ENCODE peak calls at places on chromosomes 12 and 14, in eight cellular contexts. Z is MM.1S; X is stimulated activated CD8-positive, alpha-beta memory T cell treated with anti-CD3 and anti-CD28 coated beads, Interleukin-4, amount 100 ng/mL, for 1 hour; M is left kidney; K is NCI-H2029; T is GM12865; C is NCI-H748 treated with DMSO at 0.1 percent for 48 hours; G is stimulated activated naive B cell treated with anti-CD40 and anti-IgM and Interleukin-4, amounts not matched to agents 10 μg/mL and 1 μg/mL and 100 μg/mL, for 72 hours. D is an unnamed sample.

GRCh38 chr14:22886500-22887259 is 3.7 kb downstream of the REM2 start:
- DNase-seq in Z (peak), X (peak), M (peak), K (peak), T (peak), C (peak), G (peak), D (peak)

GRCh38 chr12:123761841-123762714 is at the start of gene DNAH10:
- DNase-seq in Z (no peak), X (no peak), M (peak), K (no peak), T (peak), C (peak), G (peak), D (peak)

GRCh38 chr14:21072781-21073339 is 2.8 kb downstream of the ARHGEF40 start:
- DNase-seq in Z (no peak), X (no peak), M (no peak), K (peak), T (no peak), C (no peak), G (no peak), D (no peak)

GRCh38 chr14:103696466-103697071 is 18.7 kb downstream of the XRCC3 start:
- DNase-seq in Z (no peak), X (no peak), M (peak), K (no peak), T (no peak), C (no peak), G (no peak), D (no peak)

GRCh38 chr14:67188326-67188725 is 914 bp upstream of the GARIN2 start:
- DNase-seq in Z (no peak), X (no peak), M (no peak), K (no peak), T (no peak), C (no peak), G (no peak), D (no peak)

GRCh38 chr12:120978296-120979219 is at the start of gene HNF1A:
- DNase-seq in Z (no peak), X (no peak), M (peak), K (no peak), T (no peak), C (no peak), G (no peak), D (no peak)

GRCh38 chr14:22560638-22561365 is 28.2 kb downstream of the DAD1 start:
- DNase-seq in Z (no peak), X (no peak), M (no peak), K (peak), T (no peak), C (peak), G (no peak), D (peak)

GRCh38 chr12:88650715-88651114 is 70.4 kb upstream of the KITLG start:
- DNase-seq in Z (no peak), X (no peak), M (no peak), K (no peak), T (no peak), C (no peak), G (no peak), D (no peak)

GRCh38 chr14:52610187-52610586 is 57.6 kb downstream of the GPR137C start:
- DNase-seq in Z (peak), X (no peak), M (no peak), K (no peak), T (no peak), C (no peak), G (no peak), D (no peak)

GRCh38 chr14:104939666-104940410 is 15.2 kb downstream of the PLD4 start:
- DNase-seq in Z (no peak), X (no peak), M (peak), K (no peak), T (no peak), C (no peak), G (no peak), D (no peak)

GRCh38 chr12:52945389-52946232 is 3.3 kb upstream of the KRT18 start:
- DNase-seq in Z (no peak), X (no peak), M (peak), K (no peak), T (no peak), C (no peak), G (no peak), D (no peak)

GRCh38 chr12:59372971-59373370 is 222.9 kb upstream of the SLC16A7 start:
- DNase-seq in Z (no peak), X (no peak), M (peak), K (no peak), T (peak), C (peak), G (no peak), D (no peak)

GRCh38 chr12:6178981-6179761 is 21.0 kb upstream of the CD9 start:
- DNase-seq in Z (no peak), X (no peak), M (peak), K (no peak), T (no peak), C (no peak), G (no peak), D (no peak)

GRCh38 chr14:75379246-75379929 is 48.4 kb upstream of the JDP2 start:
- DNase-seq in Z (no peak), X (no peak), M (no peak), K (no peak), T (no peak), C (no peak), G (no peak), D (no peak)

GRCh38 chr12:121829250-121829918 is 25.6 kb downstream of the SETD1B start:
- DNase-seq in Z (no peak), X (no peak), M (no peak), K (no peak), T (no peak), C (no peak), G (no peak), D (no peak)

GRCh38 chr12:94650143-94651056 is at the start of gene TMCC3:
- DNase-seq in Z (peak), X (no peak), M (peak), K (peak), T (peak), C (no peak), G (no peak), D (no peak)

GRCh38 chr12:44774815-44775411 is 101.2 kb downstream of the NELL2 start:
- DNase-seq in Z (no peak), X (peak), M (peak), K (peak), T (peak), C (no peak), G (no peak), D (no peak)

GRCh38 chr14:26204362-26204953 is 393.4 kb downstream of the NOVA1 start:
- DNase-seq in Z (no peak), X (no peak), M (no peak), K (no peak), T (no peak), C (peak), G (no peak), D (no peak)

GRCh38 chr12:112468041-112468440 is 49.3 kb downstream of the PTPN11 start:
- DNase-seq in Z (no peak), X (no peak), M (no peak), K (no peak), T (no peak), C (no peak), G (no peak), D (no peak)

GRCh38 chr14:104359969-104360442 is 219.6 kb upstream of the C14orf180 start:
- DNase-seq in Z (no peak), X (no peak), M (no peak), K (no peak), T (no peak), C (no peak), G (no peak), D (no peak)

GRCh38 chr12:78239566-78239965 is 408.9 kb downstream of the NAV3 start:
- DNase-seq in Z (no peak), X (no peak), M (no peak), K (no peak), T (no peak), C (no peak), G (no peak), D (no peak)

GRCh38 chr14:22973217-22974032 is 8.9 kb downstream of the AJUBA start:
- DNase-seq in Z (peak), X (no peak), M (peak), K (peak), T (peak), C (peak), G (no peak), D (peak)

GRCh38 chr14:64673329-64673728 is 30.9 kb upstream of the PLEKHG3 start:
- DNase-seq in Z (no peak), X (no peak), M (no peak), K (no peak), T (no peak), C (no peak), G (no peak), D (no peak)

GRCh38 chr12:81257952-81258551 is 180.2 kb downstream of the ACSS3 start:
- DNase-seq in Z (peak), X (no peak), M (peak), K (peak), T (peak), C (peak), G (no peak), D (peak)

GRCh38 chr12:389138-390096 is at the start of gene KDM5A:
- DNase-seq in Z (peak), X (peak), M (peak), K (no peak), T (peak), C (no peak), G (peak), D (no peak)

GRCh38 chr12:123010110-123010509 is 29.6 kb downstream of the ARL6IP4 start:
- DNase-seq in Z (no peak), X (no peak), M (no peak), K (no peak), T (no peak), C (no peak), G (no peak), D (no peak)

GRCh38 chr12:64860446-64860998 is 36.1 kb downstream of the TBC1D30 start:
- DNase-seq in Z (no peak), X (no peak), M (no peak), K (no peak), T (no peak), C (no peak), G (no peak), D (no peak)

GRCh38 chr12:108457006-108457733 is 57.9 kb upstream of the FICD start:
- DNase-seq in Z (peak), X (no peak), M (peak), K (peak), T (peak), C (peak), G (no peak), D (peak)

GRCh38 chr12:57569858-57570257 is 20.0 kb downstream of the KIF5A start:
- DNase-seq in Z (no peak), X (no peak), M (no peak), K (no peak), T (no peak), C (no peak), G (no peak), D (no peak)

GRCh38 chr12:25276199-25276937 is 25.6 kb upstream of the KRAS start:
- DNase-seq in Z (peak), X (peak), M (no peak), K (peak), T (peak), C (peak), G (no peak), D (peak)

GRCh38 chr12:85836716-85837100 is 499 bp upstream of the RASSF9 start:
- DNase-seq in Z (no peak), X (no peak), M (no peak), K (no peak), T (no peak), C (no peak), G (no peak), D (no peak)

GRCh38 chr14:104860414-104860813 is 4.7 kb upstream of the CEP170B start:
- DNase-seq in Z (no peak), X (no peak), M (no peak), K (no peak), T (no peak), C (no peak), G (no peak), D (no peak)

GRCh38 chr12:57726151-57726883 is 12.2 kb downstream of the AGAP2 start:
- DNase-seq in Z (peak), X (no peak), M (peak), K (peak), T (no peak), C (peak), G (no peak), D (peak)

GRCh38 chr14:54976316-54976715 is 50.6 kb downstream of the WDHD1 start:
- DNase-seq in Z (no peak), X (no peak), M (no peak), K (no peak), T (no peak), C (no peak), G (no peak), D (no peak)

GRCh38 chr14:93301821-93302447 is 30.9 kb downstream of the BTBD7 start:
- DNase-seq in Z (no peak), X (no peak), M (peak), K (no peak), T (no peak), C (no peak), G (no peak), D (no peak)

GRCh38 chr14:35533357-35534129 is 421 bp upstream of the INSM2 start:
- DNase-seq in Z (peak), X (no peak), M (peak), K (peak), T (peak), C (peak), G (peak), D (peak)

D was measured in DMS153.